ENCODE peak calls at places on chromosomes 11 and 22, in six cellular contexts. One of them, this sample, is unnamed.

GRCh38 chr11:8872017-8872416 is 39.0 kb upstream of the AKIP1 start:
- DNase-seq in non-pigmented ciliary epithelial cell: no peak
- DNase-seq in hippocampal formation: no peak
- DNase-seq in GM18507: no peak
- DNase-seq in H9: no peak
- DNase-seq in mucosa of gallbladder: no peak
- DNase-seq in this sample: no peak

GRCh38 chr11:119741369-119742262 is 12.6 kb upstream of the NECTIN1 start:
- DNase-seq in hippocampal formation: peak
- DNase-seq in mucosa of gallbladder: no peak
- DNase-seq in GM18507: peak
- DNase-seq in non-pigmented ciliary epithelial cell: no peak
- DNase-seq in H9: peak
- DNase-seq in this sample: peak

GRCh38 chr11:8905528-8906165 is 5.3 kb upstream of the AKIP1 start:
- DNase-seq in GM18507: no peak
- DNase-seq in hippocampal formation: no peak
- DNase-seq in non-pigmented ciliary epithelial cell: no peak
- DNase-seq in H9: no peak
- DNase-seq in mucosa of gallbladder: no peak
- DNase-seq in this sample: peak

GRCh38 chr22:38114484-38115398 is 4.3 kb upstream of the BAIAP2L2 start:
- DNase-seq in mucosa of gallbladder: peak
- DNase-seq in GM18507: peak
- DNase-seq in non-pigmented ciliary epithelial cell: peak
- DNase-seq in hippocampal formation: peak
- DNase-seq in H9: peak
- DNase-seq in this sample: peak

GRCh38 chr22:44728761-44729261 is 23.6 kb upstream of the ARHGAP8 start:
- DNase-seq in H9: no peak
- DNase-seq in mucosa of gallbladder: no peak
- DNase-seq in hippocampal formation: no peak
- DNase-seq in GM18507: no peak
- DNase-seq in non-pigmented ciliary epithelial cell: no peak
- DNase-seq in this sample: no peak

GRCh38 chr11:88414385-88414861 is 76.9 kb upstream of the CTSC start:
- DNase-seq in hippocampal formation: peak
- DNase-seq in non-pigmented ciliary epithelial cell: no peak
- DNase-seq in GM18507: no peak
- DNase-seq in mucosa of gallbladder: peak
- DNase-seq in H9: no peak
- DNase-seq in this sample: peak

GRCh38 chr22:42190274-42190673 is 59.7 kb upstream of the CYP2D6 start:
- DNase-seq in mucosa of gallbladder: no peak
- DNase-seq in GM18507: no peak
- DNase-seq in hippocampal formation: no peak
- DNase-seq in non-pigmented ciliary epithelial cell: no peak
- DNase-seq in H9: no peak
- DNase-seq in this sample: peak

GRCh38 chr22:46860562-46860961 is 98.1 kb downstream of the TBC1D22A start:
- DNase-seq in non-pigmented ciliary epithelial cell: no peak
- DNase-seq in GM18507: no peak
- DNase-seq in H9: no peak
- DNase-seq in hippocampal formation: no peak
- DNase-seq in mucosa of gallbladder: no peak
- DNase-seq in this sample: no peak

GRCh38 chr11:126146454-126147192 is 64.8 kb downstream of the RPUSD4 start:
- DNase-seq in mucosa of gallbladder: no peak
- DNase-seq in hippocampal formation: peak
- DNase-seq in non-pigmented ciliary epithelial cell: no peak
- DNase-seq in H9: peak
- DNase-seq in GM18507: no peak
- DNase-seq in this sample: peak

GRCh38 chr22:43831561-43832392 is 19.7 kb upstream of the EFCAB6 start:
- DNase-seq in GM18507: no peak
- DNase-seq in hippocampal formation: no peak
- DNase-seq in non-pigmented ciliary epithelial cell: no peak
- DNase-seq in mucosa of gallbladder: no peak
- DNase-seq in H9: no peak
- DNase-seq in this sample: no peak

GRCh38 chr11:19431059-19431398 is 190.3 kb upstream of the E2F8 start:
- DNase-seq in GM18507: no peak
- DNase-seq in mucosa of gallbladder: no peak
- DNase-seq in non-pigmented ciliary epithelial cell: no peak
- DNase-seq in H9: no peak
- DNase-seq in hippocampal formation: no peak
- DNase-seq in this sample: no peak

GRCh38 chr11:32706985-32707736 is 87.3 kb downstream of the CCDC73 start:
- DNase-seq in GM18507: peak
- DNase-seq in non-pigmented ciliary epithelial cell: peak
- DNase-seq in mucosa of gallbladder: no peak
- DNase-seq in H9: no peak
- DNase-seq in hippocampal formation: no peak
- DNase-seq in this sample: peak

GRCh38 chr11:34510673-34511072 is 2.9 kb downstream of the ELF5 start:
- DNase-seq in non-pigmented ciliary epithelial cell: no peak
- DNase-seq in H9: no peak
- DNase-seq in mucosa of gallbladder: no peak
- DNase-seq in GM18507: no peak
- DNase-seq in hippocampal formation: no peak
- DNase-seq in this sample: no peak

GRCh38 chr11:63736864-63737263 is 31.7 kb downstream of the ZFTA start:
- DNase-seq in H9: no peak
- DNase-seq in GM18507: no peak
- DNase-seq in non-pigmented ciliary epithelial cell: no peak
- DNase-seq in hippocampal formation: no peak
- DNase-seq in mucosa of gallbladder: no peak
- DNase-seq in this sample: no peak

GRCh38 chr11:122205036-122205435 is 89.0 kb upstream of the BLID start:
- DNase-seq in hippocampal formation: no peak
- DNase-seq in GM18507: no peak
- DNase-seq in H9: no peak
- DNase-seq in non-pigmented ciliary epithelial cell: no peak
- DNase-seq in mucosa of gallbladder: no peak
- DNase-seq in this sample: no peak

GRCh38 chr11:117256573-117256972 is 24.1 kb downstream of the RNF214 start:
- DNase-seq in GM18507: no peak
- DNase-seq in hippocampal formation: no peak
- DNase-seq in non-pigmented ciliary epithelial cell: no peak
- DNase-seq in mucosa of gallbladder: no peak
- DNase-seq in H9: no peak
- DNase-seq in this sample: peak

GRCh38 chr22:28882545-28882877 is 861 bp upstream of the ZNRF3 start:
- DNase-seq in H9: no peak
- DNase-seq in mucosa of gallbladder: no peak
- DNase-seq in GM18507: no peak
- DNase-seq in hippocampal formation: no peak
- DNase-seq in non-pigmented ciliary epithelial cell: no peak
- DNase-seq in this sample: no peak

GRCh38 chr22:49502126-49502826 is 325.4 kb downstream of the BRD1 start:
- DNase-seq in H9: no peak
- DNase-seq in GM18507: no peak
- DNase-seq in non-pigmented ciliary epithelial cell: peak
- DNase-seq in mucosa of gallbladder: no peak
- DNase-seq in hippocampal formation: no peak
- DNase-seq in this sample: peak

GRCh38 chr11:90803781-90804180 is 580.9 kb upstream of the CHORDC1 start:
- DNase-seq in H9: no peak
- DNase-seq in GM18507: no peak
- DNase-seq in hippocampal formation: no peak
- DNase-seq in mucosa of gallbladder: no peak
- DNase-seq in non-pigmented ciliary epithelial cell: no peak
- DNase-seq in this sample: no peak

GRCh38 chr11:45606514-45607024 is 58.9 kb downstream of the CHST1 start:
- DNase-seq in mucosa of gallbladder: no peak
- DNase-seq in non-pigmented ciliary epithelial cell: no peak
- DNase-seq in H9: peak
- DNase-seq in hippocampal formation: no peak
- DNase-seq in GM18507: no peak
- DNase-seq in this sample: no peak

GRCh38 chr11:34160049-34160721 is 54.8 kb downstream of the NAT10 start:
- DNase-seq in non-pigmented ciliary epithelial cell: no peak
- DNase-seq in H9: no peak
- DNase-seq in hippocampal formation: no peak
- DNase-seq in mucosa of gallbladder: no peak
- DNase-seq in GM18507: no peak
- DNase-seq in this sample: no peak

GRCh38 chr22:17847360-17848078 is 73.2 kb upstream of the BID start:
- DNase-seq in GM18507: no peak
- DNase-seq in non-pigmented ciliary epithelial cell: no peak
- DNase-seq in H9: no peak
- DNase-seq in mucosa of gallbladder: no peak
- DNase-seq in hippocampal formation: no peak
- DNase-seq in this sample: peak

GRCh38 chr22:49768511-49768910 is 59.2 kb downstream of the BRD1 start:
- DNase-seq in GM18507: no peak
- DNase-seq in H9: no peak
- DNase-seq in mucosa of gallbladder: no peak
- DNase-seq in hippocampal formation: no peak
- DNase-seq in non-pigmented ciliary epithelial cell: no peak
- DNase-seq in this sample: no peak

GRCh38 chr11:67644042-67644441 is 4.5 kb upstream of the TBX10 start:
- DNase-seq in GM18507: no peak
- DNase-seq in hippocampal formation: no peak
- DNase-seq in H9: peak
- DNase-seq in mucosa of gallbladder: no peak
- DNase-seq in non-pigmented ciliary epithelial cell: no peak
- DNase-seq in this sample: peak

GRCh38 chr22:50306753-50307749 is at the start of gene PLXNB2:
- DNase-seq in non-pigmented ciliary epithelial cell: no peak
- DNase-seq in H9: peak
- DNase-seq in GM18507: peak
- DNase-seq in hippocampal formation: peak
- DNase-seq in mucosa of gallbladder: peak
- DNase-seq in this sample: peak

GRCh38 chr22:41966607-41967240 is 2.5 kb upstream of the SEPTIN3 start:
- DNase-seq in mucosa of gallbladder: peak
- DNase-seq in GM18507: peak
- DNase-seq in non-pigmented ciliary epithelial cell: peak
- DNase-seq in H9: peak
- DNase-seq in hippocampal formation: peak
- DNase-seq in this sample: peak

GRCh38 chr22:24146190-24146616 is 35.1 kb upstream of the SUSD2 start:
- DNase-seq in H9: peak
- DNase-seq in mucosa of gallbladder: peak
- DNase-seq in hippocampal formation: no peak
- DNase-seq in non-pigmented ciliary epithelial cell: no peak
- DNase-seq in GM18507: no peak
- DNase-seq in this sample: peak

GRCh38 chr11:1694846-1695547 is 2.0 kb upstream of the KRTAP5-6 start:
- DNase-seq in mucosa of gallbladder: no peak
- DNase-seq in hippocampal formation: no peak
- DNase-seq in H9: no peak
- DNase-seq in non-pigmented ciliary epithelial cell: no peak
- DNase-seq in GM18507: no peak
- DNase-seq in this sample: no peak

GRCh38 chr11:440065-441042 is 1.5 kb downstream of the ANO9 start:
- DNase-seq in hippocampal formation: no peak
- DNase-seq in mucosa of gallbladder: no peak
- DNase-seq in GM18507: no peak
- DNase-seq in H9: no peak
- DNase-seq in non-pigmented ciliary epithelial cell: no peak
- DNase-seq in this sample: no peak

GRCh38 chr11:93869830-93870229 is 19.4 kb upstream of the VSTM5 start:
- DNase-seq in H9: no peak
- DNase-seq in hippocampal formation: no peak
- DNase-seq in GM18507: no peak
- DNase-seq in non-pigmented ciliary epithelial cell: no peak
- DNase-seq in mucosa of gallbladder: no peak
- DNase-seq in this sample: no peak

GRCh38 chr11:99370557-99371200 is 349.9 kb downstream of the CNTN5 start:
- DNase-seq in GM18507: no peak
- DNase-seq in hippocampal formation: peak
- DNase-seq in non-pigmented ciliary epithelial cell: peak
- DNase-seq in mucosa of gallbladder: peak
- DNase-seq in H9: peak
- DNase-seq in this sample: peak

GRCh38 chr11:65932558-65932919 is 12.7 kb upstream of the TSGA10IP start:
- DNase-seq in non-pigmented ciliary epithelial cell: no peak
- DNase-seq in mucosa of gallbladder: no peak
- DNase-seq in hippocampal formation: no peak
- DNase-seq in H9: peak
- DNase-seq in GM18507: no peak
- DNase-seq in this sample: no peak